ENCODE peak calls at places on chromosomes 6 and 20, in six cellular contexts. J, B, U, I, F and H are unnamed samples.

GRCh38 chr6:3749991-3750323 is 1.6 kb downstream of the PXDC1 start:
- DNase-seq in F (no peak), B (peak), U (peak), J (peak), I (no peak), H (peak)

GRCh38 chr6:156557269-156557885 is 219.8 kb upstream of the ARID1B start:
- DNase-seq in F (peak), I (no peak), B (peak), U (no peak), J (peak), H (no peak)

GRCh38 chr6:104527761-104528415 is 331.8 kb downstream of the HACE1 start:
- DNase-seq in I (no peak), U (peak), B (peak), F (peak), J (peak), H (peak)

GRCh38 chr20:40654876-40655275 is 34.2 kb downstream of the MAFB start:
- DNase-seq in B (no peak), I (no peak), F (peak), J (no peak), U (peak), H (peak)

GRCh38 chr6:37303891-37304503 is 46.1 kb upstream of the TMEM217 start:
- DNase-seq in U (peak), F (peak), J (peak), I (no peak), B (peak), H (peak)

GRCh38 chr6:2178125-2178524 is 67.3 kb downstream of the GMDS start:
- DNase-seq in F (no peak), I (no peak), J (no peak), U (no peak), B (no peak), H (no peak)

GRCh38 chr6:142542704-142543233 is 241.0 kb downstream of the ADGRG6 start:
- DNase-seq in I (no peak), J (peak), B (peak), U (peak), F (no peak), H (peak)

GRCh38 chr6:5438882-5439584 is 177.7 kb downstream of the FARS2 start:
- DNase-seq in U (no peak), I (no peak), J (no peak), B (no peak), F (no peak), H (no peak)

GRCh38 chr20:1879934-1880333 is 15.3 kb upstream of the SIRPA start:
- DNase-seq in F (no peak), I (no peak), B (no peak), J (peak), U (no peak), H (peak)

GRCh38 chr20:52179331-52180166 is 12.0 kb downstream of the ZFP64 start:
- DNase-seq in I (peak), J (no peak), B (no peak), U (no peak), F (no peak), H (no peak)

GRCh38 chr20:8161262-8162071 is 29.4 kb downstream of the PLCB1 start:
- DNase-seq in U (no peak), J (peak), I (peak), F (no peak), B (peak), H (no peak)

GRCh38 chr20:37567331-37567665 is 39.6 kb upstream of the BLCAP start:
- DNase-seq in U (no peak), J (no peak), B (no peak), I (no peak), F (no peak), H (no peak)

GRCh38 chr6:2748183-2748582 is 2.5 kb downstream of the MYLK4 start:
- DNase-seq in B (no peak), J (no peak), U (no peak), I (no peak), F (no peak), H (no peak)

GRCh38 chr6:157019115-157019628 is 242.0 kb downstream of the ARID1B start:
- DNase-seq in U (no peak), B (peak), F (no peak), I (no peak), J (peak), H (no peak)